ENCODE peak calls at places on chromosome 12, in four cellular contexts. One of them, this sample, is unnamed.

GRCh38 chr12:31773223-31773750 is 44.5 kb upstream of the AMN1 start:
- DNase-seq in lower lobe of right lung: no peak
- DNase-seq in choroid plexus epithelial cell: peak
- DNase-seq in fibroblast of mammary gland: peak
- DNase-seq in this sample: no peak

GRCh38 chr12:41277019-41277770 is 89.1 kb downstream of the PDZRN4 start:
- DNase-seq in lower lobe of right lung: no peak
- DNase-seq in choroid plexus epithelial cell: peak
- DNase-seq in fibroblast of mammary gland: peak
- DNase-seq in this sample: peak

GRCh38 chr12:18808221-18808620 is 70.3 kb downstream of the CAPZA3 start:
- DNase-seq in lower lobe of right lung: no peak
- DNase-seq in choroid plexus epithelial cell: no peak
- DNase-seq in fibroblast of mammary gland: no peak
- DNase-seq in this sample: no peak

GRCh38 chr12:85874064-85874463 is at the start of gene NTS:
- DNase-seq in lower lobe of right lung: no peak
- DNase-seq in choroid plexus epithelial cell: peak
- DNase-seq in fibroblast of mammary gland: no peak
- DNase-seq in this sample: no peak

GRCh38 chr12:63037721-63038120 is 102.8 kb upstream of the PPM1H start:
- DNase-seq in lower lobe of right lung: no peak
- DNase-seq in choroid plexus epithelial cell: no peak
- DNase-seq in fibroblast of mammary gland: no peak
- DNase-seq in this sample: no peak

GRCh38 chr12:100497105-100497795 is 23.6 kb downstream of the NR1H4 start:
- DNase-seq in lower lobe of right lung: no peak
- DNase-seq in choroid plexus epithelial cell: no peak
- DNase-seq in fibroblast of mammary gland: no peak
- DNase-seq in this sample: no peak

GRCh38 chr12:25152055-25152454 is 42.9 kb downstream of the DNAI7 start:
- DNase-seq in lower lobe of right lung: no peak
- DNase-seq in choroid plexus epithelial cell: no peak
- DNase-seq in fibroblast of mammary gland: no peak
- DNase-seq in this sample: no peak

GRCh38 chr12:102521662-102522277 is 41.4 kb upstream of the IGF1 start:
- DNase-seq in lower lobe of right lung: no peak
- DNase-seq in choroid plexus epithelial cell: no peak
- DNase-seq in fibroblast of mammary gland: no peak
- DNase-seq in this sample: no peak

GRCh38 chr12:52280796-52281560 is 6.5 kb downstream of the KRT86 start:
- DNase-seq in lower lobe of right lung: peak
- DNase-seq in choroid plexus epithelial cell: peak
- DNase-seq in fibroblast of mammary gland: peak
- DNase-seq in this sample: peak

GRCh38 chr12:16399110-16399509 is 51.7 kb downstream of the MGST1 start:
- DNase-seq in lower lobe of right lung: no peak
- DNase-seq in choroid plexus epithelial cell: no peak
- DNase-seq in fibroblast of mammary gland: no peak
- DNase-seq in this sample: no peak

GRCh38 chr12:6953417-6954315 is 2.5 kb downstream of the PTPN6 start:
- DNase-seq in lower lobe of right lung: peak
- DNase-seq in choroid plexus epithelial cell: peak
- DNase-seq in fibroblast of mammary gland: no peak
- DNase-seq in this sample: no peak

GRCh38 chr12:25592725-25593495 is 39.8 kb upstream of the LMNTD1 start:
- DNase-seq in lower lobe of right lung: no peak
- DNase-seq in choroid plexus epithelial cell: no peak
- DNase-seq in fibroblast of mammary gland: no peak
- DNase-seq in this sample: no peak

GRCh38 chr12:553216-554000 is 93.7 kb downstream of the B4GALNT3 start:
- DNase-seq in lower lobe of right lung: no peak
- DNase-seq in choroid plexus epithelial cell: no peak
- DNase-seq in fibroblast of mammary gland: no peak
- DNase-seq in this sample: no peak

GRCh38 chr12:46831335-46832083 is 5.7 kb upstream of the SLC38A4 start:
- DNase-seq in lower lobe of right lung: peak
- DNase-seq in choroid plexus epithelial cell: peak
- DNase-seq in fibroblast of mammary gland: no peak
- DNase-seq in this sample: no peak

GRCh38 chr12:6627598-6627997 is 8.2 kb downstream of the LPAR5 start:
- DNase-seq in lower lobe of right lung: no peak
- DNase-seq in choroid plexus epithelial cell: no peak
- DNase-seq in fibroblast of mammary gland: no peak
- DNase-seq in this sample: no peak

GRCh38 chr12:94326727-94327126 is 132.9 kb downstream of the CEP83 start:
- DNase-seq in lower lobe of right lung: no peak
- DNase-seq in choroid plexus epithelial cell: peak
- DNase-seq in fibroblast of mammary gland: peak
- DNase-seq in this sample: peak

GRCh38 chr12:39103552-39104165 is 198.3 kb upstream of the CPNE8 start:
- DNase-seq in lower lobe of right lung: no peak
- DNase-seq in choroid plexus epithelial cell: peak
- DNase-seq in fibroblast of mammary gland: peak
- DNase-seq in this sample: no peak

GRCh38 chr12:108101605-108102175 is 27.4 kb upstream of the WSCD2 start:
- DNase-seq in lower lobe of right lung: no peak
- DNase-seq in choroid plexus epithelial cell: no peak
- DNase-seq in fibroblast of mammary gland: no peak
- DNase-seq in this sample: no peak

GRCh38 chr12:6532051-6532926 is 2.0 kb upstream of the GAPDH start:
- DNase-seq in lower lobe of right lung: no peak
- DNase-seq in choroid plexus epithelial cell: peak
- DNase-seq in fibroblast of mammary gland: peak
- DNase-seq in this sample: peak

GRCh38 chr12:73465106-73465505 is 1072.5 kb upstream of the ATXN7L3B start:
- DNase-seq in lower lobe of right lung: no peak
- DNase-seq in choroid plexus epithelial cell: no peak
- DNase-seq in fibroblast of mammary gland: no peak
- DNase-seq in this sample: no peak

GRCh38 chr12:69553626-69554248 is 31.5 kb upstream of the CCT2 start:
- DNase-seq in lower lobe of right lung: no peak
- DNase-seq in choroid plexus epithelial cell: peak
- DNase-seq in fibroblast of mammary gland: peak
- DNase-seq in this sample: no peak

GRCh38 chr12:9064815-9065606 is 50.7 kb downstream of the A2M start:
- DNase-seq in lower lobe of right lung: peak
- DNase-seq in choroid plexus epithelial cell: peak
- DNase-seq in fibroblast of mammary gland: peak
- DNase-seq in this sample: no peak

GRCh38 chr12:44930972-44931600 is 55.0 kb upstream of the NELL2 start:
- DNase-seq in lower lobe of right lung: no peak
- DNase-seq in choroid plexus epithelial cell: peak
- DNase-seq in fibroblast of mammary gland: peak
- DNase-seq in this sample: peak

GRCh38 chr12:27585739-27586265 is 61.8 kb downstream of the PPFIBP1 start:
- DNase-seq in lower lobe of right lung: no peak
- DNase-seq in choroid plexus epithelial cell: no peak
- DNase-seq in fibroblast of mammary gland: no peak
- DNase-seq in this sample: no peak

GRCh38 chr12:7091660-7092228 is 501 bp downstream of the C1R start:
- DNase-seq in lower lobe of right lung: no peak
- DNase-seq in choroid plexus epithelial cell: no peak
- DNase-seq in fibroblast of mammary gland: no peak
- DNase-seq in this sample: no peak

GRCh38 chr12:52980773-52981423 is 25.4 kb upstream of the EIF4B start:
- DNase-seq in lower lobe of right lung: peak
- DNase-seq in choroid plexus epithelial cell: peak
- DNase-seq in fibroblast of mammary gland: peak
- DNase-seq in this sample: no peak

GRCh38 chr12:27521066-27521465 is 2.9 kb upstream of the PPFIBP1 start:
- DNase-seq in lower lobe of right lung: no peak
- DNase-seq in choroid plexus epithelial cell: no peak
- DNase-seq in fibroblast of mammary gland: peak
- DNase-seq in this sample: no peak

GRCh38 chr12:33192226-33192625 is 247.4 kb downstream of the SYT10 start:
- DNase-seq in lower lobe of right lung: no peak
- DNase-seq in choroid plexus epithelial cell: no peak
- DNase-seq in fibroblast of mammary gland: no peak
- DNase-seq in this sample: no peak

GRCh38 chr12:63870838-63871237 is 26.3 kb downstream of the SRGAP1 start:
- DNase-seq in lower lobe of right lung: no peak
- DNase-seq in choroid plexus epithelial cell: no peak
- DNase-seq in fibroblast of mammary gland: no peak
- DNase-seq in this sample: no peak

GRCh38 chr12:106063826-106064575 is 74.8 kb downstream of the NUAK1 start:
- DNase-seq in lower lobe of right lung: no peak
- DNase-seq in choroid plexus epithelial cell: no peak
- DNase-seq in fibroblast of mammary gland: no peak
- DNase-seq in this sample: no peak

GRCh38 chr12:9869307-9870161 is at the start of gene CLEC2B:
- DNase-seq in lower lobe of right lung: no peak
- DNase-seq in choroid plexus epithelial cell: peak
- DNase-seq in fibroblast of mammary gland: peak
- DNase-seq in this sample: peak

GRCh38 chr12:129075451-129076208 is 222.4 kb downstream of the GLT1D1 start:
- DNase-seq in lower lobe of right lung: no peak
- DNase-seq in choroid plexus epithelial cell: no peak
- DNase-seq in fibroblast of mammary gland: no peak
- DNase-seq in this sample: no peak

GRCh38 chr12:6430124-6430989 is 14.4 kb upstream of the CD27 start:
- DNase-seq in lower lobe of right lung: peak
- DNase-seq in choroid plexus epithelial cell: peak
- DNase-seq in fibroblast of mammary gland: peak
- DNase-seq in this sample: peak

GRCh38 chr12:102673606-102674005 is 193.2 kb upstream of the IGF1 start:
- DNase-seq in lower lobe of right lung: no peak
- DNase-seq in choroid plexus epithelial cell: no peak
- DNase-seq in fibroblast of mammary gland: no peak
- DNase-seq in this sample: no peak

GRCh38 chr12:21998782-21999181 is 47.2 kb upstream of the CMAS start:
- DNase-seq in lower lobe of right lung: no peak
- DNase-seq in choroid plexus epithelial cell: no peak
- DNase-seq in fibroblast of mammary gland: no peak
- DNase-seq in this sample: no peak

GRCh38 chr12:29773076-29773475 is 10.7 kb downstream of the TMTC1 start:
- DNase-seq in lower lobe of right lung: no peak
- DNase-seq in choroid plexus epithelial cell: no peak
- DNase-seq in fibroblast of mammary gland: no peak
- DNase-seq in this sample: no peak

GRCh38 chr12:29768372-29768771 is 15.4 kb downstream of the TMTC1 start:
- DNase-seq in lower lobe of right lung: no peak
- DNase-seq in choroid plexus epithelial cell: no peak
- DNase-seq in fibroblast of mammary gland: no peak
- DNase-seq in this sample: no peak

GRCh38 chr12:29769162-29769820 is 14.5 kb downstream of the TMTC1 start:
- DNase-seq in lower lobe of right lung: no peak
- DNase-seq in choroid plexus epithelial cell: peak
- DNase-seq in fibroblast of mammary gland: peak
- DNase-seq in this sample: no peak

GRCh38 chr12:29771786-29772185 is 12.0 kb downstream of the TMTC1 start:
- DNase-seq in lower lobe of right lung: no peak
- DNase-seq in choroid plexus epithelial cell: no peak
- DNase-seq in fibroblast of mammary gland: peak
- DNase-seq in this sample: no peak

DNA sequence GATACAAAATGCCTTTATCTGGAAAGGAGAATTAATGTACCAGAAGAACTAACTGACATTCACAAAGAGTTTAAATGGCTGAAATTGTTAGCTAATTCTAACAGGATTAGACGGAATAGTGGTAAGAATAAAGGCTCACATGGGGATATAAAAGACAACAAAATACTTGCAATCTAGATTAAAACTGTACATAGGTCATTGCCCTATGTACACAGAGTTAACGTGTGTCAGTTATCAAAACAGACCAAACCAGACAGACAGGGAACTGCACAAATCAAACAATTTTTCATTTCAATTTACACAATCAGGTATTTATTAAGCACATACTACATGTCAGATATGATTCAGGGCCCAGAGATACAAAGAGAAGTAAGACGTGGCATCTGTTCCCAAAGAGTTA is 12.6 kb downstream of the TMTC1 start:
- DNase-seq in lower lobe of right lung: no peak
- DNase-seq in choroid plexus epithelial cell: no peak
- DNase-seq in fibroblast of mammary gland: no peak
- DNase-seq in this sample: no peak
- H3K4me3 ChIP-seq in lower lobe of right lung: no peak
- H3K4me3 ChIP-seq in choroid plexus epithelial cell: no peak
- H3K4me3 ChIP-seq in fibroblast of mammary gland: no peak
- H3K4me3 ChIP-seq in this sample: no peak

GRCh38 chr12:49809369-49810158 is 18.6 kb downstream of the NCKAP5L start:
- DNase-seq in lower lobe of right lung: peak
- DNase-seq in choroid plexus epithelial cell: no peak
- DNase-seq in fibroblast of mammary gland: no peak
- DNase-seq in this sample: no peak
- H3K4me3 ChIP-seq in lower lobe of right lung: peak
- H3K4me3 ChIP-seq in choroid plexus epithelial cell: no peak
- H3K4me3 ChIP-seq in fibroblast of mammary gland: no peak
- H3K4me3 ChIP-seq in this sample: no peak

GRCh38 chr12:104473374-104473983 is 16.7 kb downstream of the CHST11 start:
- DNase-seq in lower lobe of right lung: no peak
- DNase-seq in choroid plexus epithelial cell: no peak
- DNase-seq in fibroblast of mammary gland: no peak
- DNase-seq in this sample: no peak
- H3K4me3 ChIP-seq in lower lobe of right lung: no peak
- H3K4me3 ChIP-seq in choroid plexus epithelial cell: no peak
- H3K4me3 ChIP-seq in fibroblast of mammary gland: no peak
- H3K4me3 ChIP-seq in this sample: no peak

GRCh38 chr12:2961705-2962104 is 2.5 kb downstream of the TEAD4 start:
- DNase-seq in lower lobe of right lung: no peak
- DNase-seq in choroid plexus epithelial cell: no peak
- DNase-seq in fibroblast of mammary gland: no peak
- DNase-seq in this sample: no peak

GRCh38 chr12:2960432-2960956 is 1.3 kb downstream of the TEAD4 start:
- DNase-seq in lower lobe of right lung: no peak
- DNase-seq in choroid plexus epithelial cell: peak
- DNase-seq in fibroblast of mammary gland: peak
- DNase-seq in this sample: no peak

GRCh38 chr12:2963154-2963759 is 4.1 kb downstream of the TEAD4 start:
- DNase-seq in lower lobe of right lung: no peak
- DNase-seq in choroid plexus epithelial cell: no peak
- DNase-seq in fibroblast of mammary gland: no peak
- DNase-seq in this sample: no peak

GRCh38 chr12:2960996-2961616 is 1.9 kb downstream of the TEAD4 start:
- DNase-seq in lower lobe of right lung: no peak
- DNase-seq in choroid plexus epithelial cell: peak
- DNase-seq in fibroblast of mammary gland: no peak
- DNase-seq in this sample: no peak

GRCh38 chr12:2963760-2964292 is 4.6 kb downstream of the TEAD4 start:
- DNase-seq in lower lobe of right lung: no peak
- DNase-seq in choroid plexus epithelial cell: peak
- DNase-seq in fibroblast of mammary gland: peak
- DNase-seq in this sample: no peak
- H3K4me3 ChIP-seq in lower lobe of right lung: peak
- H3K4me3 ChIP-seq in choroid plexus epithelial cell: peak
- H3K4me3 ChIP-seq in fibroblast of mammary gland: no peak
- H3K4me3 ChIP-seq in this sample: no peak

GRCh38 chr12:54161481-54162437 is 27.0 kb downstream of the SMUG1 start:
- DNase-seq in lower lobe of right lung: no peak
- DNase-seq in choroid plexus epithelial cell: no peak
- DNase-seq in fibroblast of mammary gland: no peak
- DNase-seq in this sample: no peak
- H3K4me3 ChIP-seq in lower lobe of right lung: no peak
- H3K4me3 ChIP-seq in choroid plexus epithelial cell: no peak
- H3K4me3 ChIP-seq in fibroblast of mammary gland: no peak
- H3K4me3 ChIP-seq in this sample: no peak

This sample was measured in AG04449.